ENCODE peak calls at places on chromosomes 3 and 15, in six cellular contexts. M is HL-60, J is prostate gland, C is K562, V is Panc1, E is HepG2. O is an unnamed sample.
A peak's percentile ranks its signal among the peaks of the same experiment; 100 is the strongest.

GRCh38 chr15:48046813-48047483 is 73.8 kb upstream of the SLC24A5 start:
- DNase-seq in J (no peak), M (no peak), C (no peak), V (no peak), E (no peak), O (no peak)

GRCh38 chr15:68820205-68820588 is 498 bp downstream of the ANP32A start:
- DNase-seq in J (peak; percentile 39), M (peak; percentile 38), V (no peak), C (no peak), E (peak; percentile 21), O (peak; percentile 46)

GRCh38 chr3:27322634-27323033 is 46.5 kb downstream of the NEK10 start:
- DNase-seq in E (no peak), M (no peak), J (no peak), C (no peak), V (no peak), O (no peak)

GRCh38 chr3:59432676-59433075 is 382.9 kb upstream of the CFAP20DC start:
- DNase-seq in J (no peak), E (no peak), M (no peak), C (no peak), V (no peak), O (no peak)

GRCh38 chr3:157067114-157067513 is 92.8 kb downstream of the CCNL1 start:
- DNase-seq in C (no peak), M (no peak), E (no peak), V (no peak), J (no peak), O (no peak)

GRCh38 chr15:73196113-73196512 is 143.8 kb downstream of the NEO1 start:
- DNase-seq in E (no peak), M (no peak), C (no peak), V (no peak), J (no peak), O (no peak)

GRCh38 chr3:159788987-159789386 is 199.6 kb upstream of the IL12A start:
- DNase-seq in E (no peak), J (peak; percentile 47), V (no peak), C (no peak), M (no peak), O (no peak)

GRCh38 chr3:129195731-129196256 is 12.1 kb upstream of the CNBP start:
- DNase-seq in J (peak; percentile 64), M (peak; percentile 65), E (peak; percentile 16), V (peak; percentile 73), C (no peak), O (no peak)

GRCh38 chr3:147213633-147214032 is 192.7 kb downstream of the ZIC4 start:
- DNase-seq in M (no peak), C (no peak), V (no peak), E (no peak), J (no peak), O (no peak)

GRCh38 chr3:30142946-30143345 is 463.5 kb upstream of the TGFBR2 start:
- DNase-seq in M (no peak), J (no peak), C (no peak), E (peak; percentile 19), V (no peak), O (no peak)

GRCh38 chr15:48283361-48284157 is 47.7 kb upstream of the DUT start:
- DNase-seq in V (no peak), M (no peak), J (no peak), C (no peak), E (peak; percentile 33), O (no peak)

GRCh38 chr3:59118928-59119327 is 69.1 kb upstream of the CFAP20DC start:
- DNase-seq in V (no peak), J (no peak), C (no peak), M (no peak), E (no peak), O (no peak)

GRCh38 chr3:196867155-196867506 is 589 bp upstream of the SENP5 start:
- DNase-seq in M (no peak), E (no peak), V (no peak), C (no peak), J (no peak), O (no peak)

GRCh38 chr3:49476563-49476962 is 6.5 kb downstream of the DAG1 start:
- DNase-seq in V (no peak), E (no peak), C (no peak), J (no peak), M (peak; percentile 42), O (no peak)

GRCh38 chr3:182349051-182349450 is 444.3 kb upstream of the ATP11B start:
- DNase-seq in E (no peak), V (no peak), C (no peak), M (no peak), J (no peak), O (no peak)

GRCh38 chr3:131540143-131540542 is 37.4 kb upstream of the MRPL3 start:
- DNase-seq in E (no peak), J (no peak), C (no peak), V (no peak), M (no peak), O (no peak)

GRCh38 chr3:127445581-127446368 is 144.8 kb downstream of the TPRA1 start:
- DNase-seq in M (no peak), C (no peak), E (no peak), V (no peak), J (no peak), O (peak; percentile 21)

GRCh38 chr3:179046497-179047353 is 24.9 kb downstream of the ZMAT3 start:
- DNase-seq in J (no peak), C (no peak), V (no peak), M (no peak), E (no peak), O (no peak)

GRCh38 chr15:77186518-77187095 is 115.7 kb upstream of the TSPAN3 start:
- DNase-seq in C (peak; percentile 13), E (no peak), M (no peak), J (no peak), V (no peak), O (no peak)

GRCh38 chr3:36482880-36483279 is 102.6 kb downstream of the STAC start:
- DNase-seq in V (no peak), M (no peak), C (no peak), J (no peak), E (no peak), O (no peak)

GRCh38 chr15:62752687-62753517 is 289.6 kb upstream of the TPM1 start:
- DNase-seq in V (no peak), C (no peak), M (no peak), E (no peak), J (no peak), O (no peak)

DNA sequence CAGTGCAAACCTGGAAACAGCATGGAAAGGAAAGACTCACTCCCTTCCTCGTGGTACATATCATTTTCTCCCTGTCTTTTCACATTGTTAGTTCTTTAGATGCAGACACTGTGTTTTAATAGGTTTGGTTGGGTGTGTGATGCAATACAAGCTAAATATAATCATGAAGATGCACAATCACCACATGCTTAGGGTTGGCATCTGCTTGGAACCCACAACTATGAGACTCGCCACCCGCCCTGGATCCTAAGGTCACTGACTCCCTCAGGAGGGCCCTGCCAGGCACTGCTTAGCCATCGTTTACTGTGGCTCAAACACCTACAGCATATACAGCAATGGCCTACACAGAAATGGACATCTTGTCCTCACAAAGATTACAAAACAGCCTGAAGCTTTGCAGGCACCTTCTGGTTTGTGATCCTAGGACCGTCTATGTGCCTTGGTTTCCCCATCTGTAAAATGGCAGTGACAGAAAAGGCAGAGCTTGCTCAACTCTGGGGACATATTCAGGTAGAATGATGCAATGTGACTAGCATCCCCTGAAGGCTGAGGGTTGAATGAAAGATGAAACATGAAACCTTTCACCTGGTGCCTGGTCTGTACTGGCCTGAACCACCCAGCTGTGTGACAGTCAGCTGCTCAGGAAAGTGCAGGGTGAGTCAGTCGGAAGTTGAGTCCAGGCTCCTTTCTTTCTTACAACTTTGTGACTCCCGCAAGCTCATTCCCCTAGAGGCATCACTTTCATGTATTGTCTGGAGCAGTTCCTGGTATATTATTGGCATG is 123.6 kb upstream of the PFN2 start:
- DNase-seq in C (no peak), J (no peak), V (no peak), E (no peak), M (no peak), O (no peak)
- TF ChIP-seq POLR2AphosphoS5 in C (no peak), J (no peak), V (no peak), E (no peak), M (no peak), O (no peak)

DNA sequence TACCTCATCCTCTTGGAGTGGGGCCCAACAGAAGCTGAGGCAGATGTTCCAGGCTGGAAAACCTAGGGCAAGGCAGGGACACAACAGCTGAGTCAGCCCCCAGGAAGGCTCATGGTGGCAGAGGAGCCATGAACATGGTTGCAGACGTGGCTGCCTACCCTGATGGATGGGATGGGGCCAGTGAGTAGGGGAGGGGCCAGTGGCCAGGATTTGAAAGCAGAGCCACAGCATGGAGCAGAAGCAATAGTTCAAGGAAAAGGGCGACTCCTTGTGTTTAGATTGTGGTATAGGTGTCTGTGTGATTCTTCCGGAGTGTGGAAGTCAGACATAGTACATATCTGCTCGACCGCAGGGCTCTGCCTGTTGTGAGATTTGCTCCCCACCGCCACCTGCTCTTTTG is 24.2 kb downstream of the PXYLP1 start:
- DNase-seq in M (no peak), J (no peak), C (peak; percentile 71), V (no peak), E (peak; percentile 35), O (no peak)
- TF ChIP-seq CTCF in M (peak; percentile 9), J (no peak), C (peak; percentile 78), V (peak; percentile 68), E (peak; percentile 69), O (no peak)

DNA sequence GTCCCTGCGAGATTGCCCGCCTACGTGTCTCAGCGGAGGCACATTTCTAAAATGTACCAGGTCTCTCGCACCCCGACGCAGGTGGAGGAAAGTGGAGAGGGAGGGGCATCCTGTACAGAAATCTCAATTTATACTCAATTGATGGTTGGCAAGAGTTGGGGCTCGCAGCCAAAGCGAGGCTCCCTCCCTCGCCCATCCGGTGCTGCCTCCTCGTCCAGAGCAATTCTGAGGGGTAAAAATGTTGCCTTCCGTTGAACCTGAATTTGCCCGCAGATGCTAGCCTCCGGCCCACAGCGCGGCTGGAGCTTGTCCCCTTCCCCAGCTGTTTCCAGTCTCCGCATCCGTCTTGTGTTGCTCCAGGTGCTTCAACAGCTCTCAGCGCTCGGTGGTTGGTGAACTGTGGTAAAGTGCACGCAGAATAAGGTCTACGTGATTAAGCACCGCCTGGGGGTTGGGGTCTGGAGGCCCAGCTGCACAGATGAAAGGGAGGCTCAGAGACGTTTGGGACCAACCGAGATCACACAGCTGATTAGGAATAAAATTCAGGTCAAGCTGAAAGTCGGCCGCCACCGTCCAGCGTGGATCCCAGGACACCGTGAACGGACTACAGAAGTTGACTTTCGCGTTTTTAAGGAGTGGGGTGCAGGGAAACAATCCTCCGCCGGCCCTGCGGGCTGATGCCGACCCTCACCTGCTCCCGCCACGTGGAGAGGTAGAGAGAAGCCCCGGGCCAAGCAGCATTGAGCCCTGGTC is 841 bp upstream of the POLG start:
- DNase-seq in M (no peak), C (peak; percentile 40), E (peak; percentile 10), V (no peak), J (peak; percentile 49), O (no peak)
- TF ChIP-seq POLR2AphosphoS5 in M (no peak), C (no peak), E (no peak), V (no peak), J (no peak), O (no peak)

GRCh38 chr15:39888243-39888642 is 31.8 kb downstream of the GPR176 start:
- DNase-seq in E (no peak), C (no peak), M (no peak), V (no peak), J (no peak), O (no peak)

GRCh38 chr15:39888809-39889208 is 31.3 kb downstream of the GPR176 start:
- DNase-seq in J (no peak), M (no peak), C (no peak), E (peak; percentile 15), V (no peak), O (no peak)

GRCh38 chr15:39887211-39887610 is 32.9 kb downstream of the GPR176 start:
- DNase-seq in V (no peak), E (no peak), C (no peak), M (no peak), J (no peak), O (no peak)

GRCh38 chr15:39886418-39886817 is 33.6 kb downstream of the GPR176 start:
- DNase-seq in V (no peak), E (no peak), C (no peak), M (no peak), J (no peak), O (no peak)

GRCh38 chr15:39887832-39888231 is 32.2 kb downstream of the GPR176 start:
- DNase-seq in C (no peak), E (peak; percentile 78), J (peak; percentile 71), V (peak; percentile 15), M (peak; percentile 9), O (peak; percentile 29)
- TF ChIP-seq CTCF in C (no peak), E (peak; percentile 71), J (peak; percentile 46), V (peak; percentile 63), M (no peak), O (no peak)